ENCODE peak calls at places on chromosomes 13 and 19, in four cellular contexts. J, F, U and V are unnamed samples. For H3K36me3, the result is how much of the 10 kb centered on the place peaks cover.

GRCh38 chr19:20422616-20423205 is 142.9 kb downstream of the ZNF737 start:
- DNase-seq in J (no peak), F (no peak), U (peak), V (no peak)

GRCh38 chr13:24323739-24324075 is 14.3 kb downstream of the C1QTNF9 start:
- DNase-seq in J (no peak), F (no peak), U (no peak), V (no peak)

GRCh38 chr19:17289489-17289888 is 7.8 kb downstream of the ANKLE1 start:
- DNase-seq in J (no peak), F (peak), U (peak), V (peak)

GRCh38 chr13:99308481-99309087 is 1.4 kb upstream of the GPR183 start:
- DNase-seq in J (no peak), F (no peak), U (no peak), V (no peak)

GRCh38 chr19:8087876-8088275 is 35.3 kb downstream of the CCL25 start:
- DNase-seq in J (no peak), F (no peak), U (peak), V (no peak)

GRCh38 chr19:53879145-53880037 is 2.6 kb upstream of the PRKCG start:
- DNase-seq in J (peak), F (peak), U (peak), V (peak)

GRCh38 chr13:41939403-41939802 is 21.5 kb downstream of the VWA8 start:
- DNase-seq in J (no peak), F (no peak), U (no peak), V (no peak)

GRCh38 chr13:42544246-42544915 is 29.6 kb upstream of the TNFSF11 start:
- DNase-seq in J (no peak), F (no peak), U (no peak), V (no peak)

GRCh38 chr19:34236035-34236793 is 18.1 kb upstream of the GARRE1 start:
- DNase-seq in J (no peak), F (no peak), U (no peak), V (no peak)

GRCh38 chr13:76830805-76831204 is 55.4 kb downstream of the KCTD12 start:
- DNase-seq in J (no peak), F (no peak), U (no peak), V (no peak)

DNA sequence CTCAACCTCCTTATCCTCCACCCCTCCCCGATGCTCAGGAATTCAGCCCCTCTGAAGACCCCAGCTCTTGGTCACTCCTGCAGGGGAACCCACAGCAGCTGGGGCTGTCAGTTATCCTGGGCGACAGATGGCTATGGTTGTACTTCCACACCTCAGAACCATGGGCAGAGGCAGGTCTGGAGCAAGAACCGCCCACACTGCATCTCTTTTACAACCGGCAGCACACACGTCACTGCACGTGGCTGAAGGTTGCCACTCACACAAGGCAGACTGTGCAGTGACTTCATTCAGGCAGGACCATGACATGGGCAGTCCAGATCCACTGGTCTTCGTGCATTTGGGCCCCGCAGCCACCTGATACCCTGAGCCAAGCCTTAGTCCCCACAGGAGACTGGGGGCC is 21.5 kb upstream of the SDHAF1 start:
- DNase-seq in J (no peak), F (no peak), U (no peak), V (no peak)
- H3K36me3 ChIP-seq in J (under half), F (under half), U (under half), V (under half)

DNA sequence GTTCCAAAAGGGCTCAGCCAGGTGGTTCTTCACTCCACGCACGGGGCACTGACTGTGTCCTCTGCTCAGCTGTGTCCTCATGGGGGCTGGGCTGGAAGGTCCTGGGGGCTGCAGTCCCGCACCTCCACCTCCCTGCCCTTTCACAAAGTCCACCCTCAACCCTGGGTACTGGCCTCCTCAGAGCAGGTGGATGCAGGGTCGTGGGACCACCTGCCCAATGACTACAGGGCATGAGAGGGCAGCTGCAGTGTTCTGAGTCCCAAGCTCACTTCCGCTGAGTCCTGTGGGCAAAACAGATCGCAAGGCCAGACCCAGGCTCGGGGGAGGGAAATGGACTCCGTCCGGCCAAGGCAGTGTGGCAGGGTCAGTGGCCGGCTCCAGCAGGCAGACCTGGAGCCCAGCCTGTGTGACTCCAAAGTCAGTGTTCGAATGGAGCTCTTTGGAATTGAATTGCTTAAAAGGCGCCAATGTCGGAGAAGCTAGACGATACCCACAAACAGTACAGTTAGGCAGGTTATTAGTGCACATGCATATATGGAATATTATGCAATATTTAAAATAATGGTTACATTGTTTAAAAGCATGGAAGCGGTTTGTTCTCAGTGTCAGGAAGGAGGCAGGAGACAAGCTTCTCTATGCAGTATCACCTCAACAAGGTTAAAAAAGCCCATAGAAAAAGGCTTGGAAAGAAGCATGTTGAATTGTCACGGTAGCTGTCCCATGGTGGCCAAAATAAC is 54.8 kb downstream of the MCF2L start:
- DNase-seq in J (no peak), F (no peak), U (no peak), V (no peak)
- H3K4me3 ChIP-seq in J (no peak), F (no peak), U (no peak), V (no peak)

GRCh38 chr19:3062165-3063105 is at the start of gene TLE5:
- DNase-seq in J (no peak), F (peak), U (peak), V (peak)

GRCh38 chr19:3059653-3060052 is 2.6 kb downstream of the TLE5 start:
- DNase-seq in J (no peak), F (no peak), U (peak), V (no peak)

GRCh38 chr19:3064011-3064330 is 1.7 kb upstream of the TLE5 start:
- DNase-seq in J (no peak), F (no peak), U (no peak), V (no peak)

GRCh38 chr19:3060852-3061182 is 1.5 kb downstream of the TLE5 start:
- DNase-seq in J (no peak), F (no peak), U (no peak), V (no peak)

GRCh38 chr19:3061214-3062161 is 807 bp downstream of the TLE5 start:
- DNase-seq in J (no peak), F (peak), U (no peak), V (peak)
- TF ChIP-seq CTCF in J (peak), F (no peak), U (peak), V (peak)

GRCh38 chr19:46924874-46925547 is 64.2 kb downstream of the ARHGAP35 start:
- DNase-seq in J (no peak), F (no peak), U (no peak), V (no peak)
- H3K36me3 ChIP-seq in J (under half), F (under half), U (under half), V (under half)

DNA sequence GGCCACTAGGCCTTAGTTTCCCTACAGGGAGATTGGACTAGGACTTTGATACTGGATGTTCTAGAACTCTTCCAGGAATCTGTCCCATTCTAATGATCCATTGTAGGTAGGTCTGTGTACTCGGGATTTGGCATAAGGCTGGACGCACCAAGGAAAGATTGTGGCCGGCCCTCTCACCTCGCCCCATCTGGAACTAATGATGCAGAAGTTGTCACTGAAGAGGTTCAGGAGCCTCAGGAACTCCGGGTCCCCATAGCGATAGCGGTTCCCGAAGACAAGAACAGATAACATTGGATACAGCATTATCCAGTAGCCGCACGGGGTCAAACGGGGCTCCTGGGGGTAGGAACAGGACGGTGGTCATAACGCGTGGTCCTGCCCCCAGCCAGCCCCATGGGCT is 11.2 kb downstream of the EGLN2 start:
- DNase-seq in J (no peak), F (no peak), U (peak), V (no peak)
- H3K4me3 ChIP-seq in J (peak), F (peak), U (peak), V (no peak)

DNA sequence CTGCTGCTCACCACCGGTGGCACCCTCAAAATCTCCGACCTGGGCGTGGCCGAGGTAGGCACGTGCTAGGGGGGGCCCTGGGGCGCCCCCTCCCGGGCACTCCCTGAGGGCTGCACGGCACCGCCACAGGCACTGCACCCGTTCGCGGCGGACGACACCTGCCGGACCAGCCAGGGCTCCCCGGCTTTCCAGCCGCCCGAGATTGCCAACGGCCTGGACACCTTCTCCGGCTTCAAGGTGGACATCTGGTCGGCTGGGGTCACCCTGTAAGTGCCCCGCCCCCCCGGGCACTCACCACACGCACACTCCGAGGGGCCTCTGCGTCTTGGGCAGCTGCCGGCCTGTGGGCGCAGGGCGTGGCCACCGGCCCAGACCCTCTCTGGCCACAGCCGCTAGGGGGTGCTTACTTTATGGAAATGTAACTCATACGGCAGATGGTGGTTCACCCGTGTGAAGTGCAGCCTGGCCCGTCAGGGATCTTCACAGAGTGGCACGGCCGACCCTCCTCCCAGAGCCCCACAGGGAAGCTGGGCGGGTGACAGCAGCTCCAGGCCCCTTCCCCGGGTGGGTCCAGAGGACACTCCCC is 15.0 kb downstream of the STK11 start:
- DNase-seq in J (no peak), F (no peak), U (no peak), V (no peak)
- TF ChIP-seq CTCF in J (no peak), F (no peak), U (no peak), V (peak)

GRCh38 chr13:112837371-112838037 is 131.5 kb upstream of the MCF2L start:
- DNase-seq in J (no peak), F (peak), U (no peak), V (no peak)
- H3K36me3 ChIP-seq in J (under half), F (under half), U (half or more), V (under half)

GRCh38 chr13:45626731-45627374 is 11.3 kb upstream of the ERICH6B start:
- DNase-seq in J (no peak), F (no peak), U (no peak), V (no peak)
- H3K4me3 ChIP-seq in J (no peak), F (no peak), U (no peak), V (no peak)